ENCODE peak calls at places on chromosomes 7 and 10, in five cellular contexts. One of them, this sample, is unnamed.

GRCh38 chr7:22729180-22729579 is 2.2 kb downstream of the IL6 start:
- DNase-seq in breast epithelium: no peak
- DNase-seq in midbrain: no peak
- DNase-seq in DMS 273 treated with DMSO at 0.1 percent for 48 hours: no peak
- DNase-seq in NCI-H1092 treated with DMSO at 0.1 percent for 48 hours: no peak
- DNase-seq in this sample: no peak

GRCh38 chr7:11830582-11831382 is 1.2 kb downstream of the THSD7A start:
- DNase-seq in breast epithelium: no peak
- DNase-seq in midbrain: peak; percentile 20
- DNase-seq in DMS 273 treated with DMSO at 0.1 percent for 48 hours: no peak
- DNase-seq in NCI-H1092 treated with DMSO at 0.1 percent for 48 hours: peak; percentile 68
- DNase-seq in this sample: no peak

GRCh38 chr10:78433722-78434535 is 400.3 kb downstream of the RPS24 start:
- DNase-seq in breast epithelium: no peak
- DNase-seq in midbrain: no peak
- DNase-seq in DMS 273 treated with DMSO at 0.1 percent for 48 hours: peak; percentile 66
- DNase-seq in NCI-H1092 treated with DMSO at 0.1 percent for 48 hours: peak; percentile 79
- DNase-seq in this sample: no peak

GRCh38 chr7:145978769-145979168 is 137.8 kb upstream of the CNTNAP2 start:
- DNase-seq in breast epithelium: no peak
- DNase-seq in midbrain: no peak
- DNase-seq in DMS 273 treated with DMSO at 0.1 percent for 48 hours: no peak
- DNase-seq in NCI-H1092 treated with DMSO at 0.1 percent for 48 hours: peak; percentile 82
- DNase-seq in this sample: no peak

GRCh38 chr7:44188480-44189225 is 586 bp downstream of the GCK start:
- DNase-seq in breast epithelium: no peak
- DNase-seq in midbrain: no peak
- DNase-seq in DMS 273 treated with DMSO at 0.1 percent for 48 hours: no peak
- DNase-seq in NCI-H1092 treated with DMSO at 0.1 percent for 48 hours: no peak
- DNase-seq in this sample: no peak

GRCh38 chr7:70289067-70289466 is 690.8 kb downstream of the AUTS2 start:
- DNase-seq in breast epithelium: no peak
- DNase-seq in midbrain: no peak
- DNase-seq in DMS 273 treated with DMSO at 0.1 percent for 48 hours: no peak
- DNase-seq in NCI-H1092 treated with DMSO at 0.1 percent for 48 hours: no peak
- DNase-seq in this sample: no peak

GRCh38 chr10:78852856-78853255 is 215.9 kb upstream of the ZMIZ1 start:
- DNase-seq in breast epithelium: no peak
- DNase-seq in midbrain: no peak
- DNase-seq in DMS 273 treated with DMSO at 0.1 percent for 48 hours: no peak
- DNase-seq in NCI-H1092 treated with DMSO at 0.1 percent for 48 hours: no peak
- DNase-seq in this sample: no peak

GRCh38 chr7:118372530-118372929 is 148.0 kb downstream of the ANKRD7 start:
- DNase-seq in breast epithelium: no peak
- DNase-seq in midbrain: no peak
- DNase-seq in DMS 273 treated with DMSO at 0.1 percent for 48 hours: peak; percentile 78
- DNase-seq in NCI-H1092 treated with DMSO at 0.1 percent for 48 hours: no peak
- DNase-seq in this sample: no peak

GRCh38 chr10:17661510-17661909 is 17.6 kb downstream of the STAM start:
- DNase-seq in breast epithelium: no peak
- DNase-seq in midbrain: no peak
- DNase-seq in DMS 273 treated with DMSO at 0.1 percent for 48 hours: no peak
- DNase-seq in NCI-H1092 treated with DMSO at 0.1 percent for 48 hours: no peak
- DNase-seq in this sample: no peak

GRCh38 chr7:99624487-99624886 is 7.7 kb downstream of the ZSCAN25 start:
- DNase-seq in breast epithelium: no peak
- DNase-seq in midbrain: no peak
- DNase-seq in DMS 273 treated with DMSO at 0.1 percent for 48 hours: no peak
- DNase-seq in NCI-H1092 treated with DMSO at 0.1 percent for 48 hours: no peak
- DNase-seq in this sample: no peak

GRCh38 chr7:139441961-139442360 is 41.5 kb downstream of the KLRG2 start:
- DNase-seq in breast epithelium: no peak
- DNase-seq in midbrain: no peak
- DNase-seq in DMS 273 treated with DMSO at 0.1 percent for 48 hours: no peak
- DNase-seq in NCI-H1092 treated with DMSO at 0.1 percent for 48 hours: no peak
- DNase-seq in this sample: no peak

GRCh38 chr10:93115661-93116383 is 42.1 kb downstream of the CYP26A1 start:
- DNase-seq in breast epithelium: peak; percentile 58
- DNase-seq in midbrain: peak; percentile 2
- DNase-seq in DMS 273 treated with DMSO at 0.1 percent for 48 hours: no peak
- DNase-seq in NCI-H1092 treated with DMSO at 0.1 percent for 48 hours: peak; percentile 6
- DNase-seq in this sample: peak; percentile 20

GRCh38 chr7:50362712-50363282 is 58.3 kb downstream of the IKZF1 start:
- DNase-seq in breast epithelium: no peak
- DNase-seq in midbrain: no peak
- DNase-seq in DMS 273 treated with DMSO at 0.1 percent for 48 hours: no peak
- DNase-seq in NCI-H1092 treated with DMSO at 0.1 percent for 48 hours: no peak
- DNase-seq in this sample: no peak

GRCh38 chr10:104301907-104302690 is 33.1 kb downstream of the GSTO2 start:
- DNase-seq in breast epithelium: no peak
- DNase-seq in midbrain: no peak
- DNase-seq in DMS 273 treated with DMSO at 0.1 percent for 48 hours: no peak
- DNase-seq in NCI-H1092 treated with DMSO at 0.1 percent for 48 hours: no peak
- DNase-seq in this sample: no peak

GRCh38 chr10:30114871-30115270 is 55.5 kb upstream of the JCAD start:
- DNase-seq in breast epithelium: no peak
- DNase-seq in midbrain: peak; percentile 1
- DNase-seq in DMS 273 treated with DMSO at 0.1 percent for 48 hours: no peak
- DNase-seq in NCI-H1092 treated with DMSO at 0.1 percent for 48 hours: peak; percentile 38
- DNase-seq in this sample: no peak

GRCh38 chr10:75355706-75356105 is 45.9 kb downstream of the ZNF503 start:
- DNase-seq in breast epithelium: no peak
- DNase-seq in midbrain: no peak
- DNase-seq in DMS 273 treated with DMSO at 0.1 percent for 48 hours: no peak
- DNase-seq in NCI-H1092 treated with DMSO at 0.1 percent for 48 hours: no peak
- DNase-seq in this sample: no peak

GRCh38 chr10:86254526-86255174 is 111.9 kb downstream of the GRID1 start:
- DNase-seq in breast epithelium: no peak
- DNase-seq in midbrain: no peak
- DNase-seq in DMS 273 treated with DMSO at 0.1 percent for 48 hours: no peak
- DNase-seq in NCI-H1092 treated with DMSO at 0.1 percent for 48 hours: no peak
- DNase-seq in this sample: no peak

GRCh38 chr10:22505923-22506685 is 160.8 kb downstream of the SPAG6 start:
- DNase-seq in breast epithelium: no peak
- DNase-seq in midbrain: no peak
- DNase-seq in DMS 273 treated with DMSO at 0.1 percent for 48 hours: no peak
- DNase-seq in NCI-H1092 treated with DMSO at 0.1 percent for 48 hours: no peak
- DNase-seq in this sample: no peak

GRCh38 chr10:34721201-34721840 is 93.8 kb downstream of the PARD3 start:
- DNase-seq in breast epithelium: no peak
- DNase-seq in midbrain: no peak
- DNase-seq in DMS 273 treated with DMSO at 0.1 percent for 48 hours: no peak
- DNase-seq in NCI-H1092 treated with DMSO at 0.1 percent for 48 hours: no peak
- DNase-seq in this sample: no peak

GRCh38 chr10:11441151-11441535 is 170.3 kb downstream of the USP6NL start:
- DNase-seq in breast epithelium: no peak
- DNase-seq in midbrain: no peak
- DNase-seq in DMS 273 treated with DMSO at 0.1 percent for 48 hours: no peak
- DNase-seq in NCI-H1092 treated with DMSO at 0.1 percent for 48 hours: no peak
- DNase-seq in this sample: no peak

GRCh38 chr7:108423089-108423989 is 32.9 kb downstream of the NRCAM start:
- DNase-seq in breast epithelium: no peak
- DNase-seq in midbrain: no peak
- DNase-seq in DMS 273 treated with DMSO at 0.1 percent for 48 hours: no peak
- DNase-seq in NCI-H1092 treated with DMSO at 0.1 percent for 48 hours: no peak
- DNase-seq in this sample: no peak

GRCh38 chr10:127044191-127044590 is 139.0 kb downstream of the DOCK1 start:
- DNase-seq in breast epithelium: no peak
- DNase-seq in midbrain: no peak
- DNase-seq in DMS 273 treated with DMSO at 0.1 percent for 48 hours: no peak
- DNase-seq in NCI-H1092 treated with DMSO at 0.1 percent for 48 hours: no peak
- DNase-seq in this sample: no peak